ENCODE peak calls at places on chromosomes 16 and 17, in five cellular contexts. T is SK-N-SH, O is cardiac fibroblast, M is fibroblast of pulmonary artery, K is astrocyte. U is an unnamed sample.

GRCh38 chr17:75633484-75634375 is 496 bp downstream of the SMIM5 start:
- DNase-seq in O (peak), M (peak), T (peak), K (peak), U (peak)

GRCh38 chr16:52078716-52079655 is 468.0 kb downstream of the TOX3 start:
- DNase-seq in O (no peak), K (no peak), M (no peak), T (no peak), U (no peak)

GRCh38 chr16:47461598-47462266 is 601 bp downstream of the PHKB start:
- DNase-seq in M (peak), T (peak), K (peak), O (peak), U (peak)

GRCh38 chr16:63530208-63530607 is 1494.0 kb upstream of the CDH8 start:
- DNase-seq in K (no peak), T (no peak), O (peak), M (peak), U (no peak)

GRCh38 chr17:324151-324571 is 28.4 kb downstream of the RPH3AL start:
- DNase-seq in T (no peak), O (no peak), K (no peak), M (no peak), U (no peak)

GRCh38 chr17:4986403-4986802 is 1.1 kb downstream of the CAMTA2 start:
- DNase-seq in O (peak), T (no peak), M (no peak), K (no peak), U (peak)

GRCh38 chr17:10743316-10744009 is 13.6 kb upstream of the TMEM220 start:
- DNase-seq in T (no peak), O (peak), K (peak), M (peak), U (peak)

GRCh38 chr17:42421479-42422332 is 1.4 kb downstream of the CAVIN1 start:
- DNase-seq in K (peak), O (peak), T (peak), M (peak), U (peak)

GRCh38 chr17:43316522-43317142 is 82.2 kb upstream of the ARL4D start:
- DNase-seq in M (no peak), O (no peak), K (no peak), T (no peak), U (no peak)

GRCh38 chr16:74984194-74984669 is 691 bp downstream of the WDR59 start:
- DNase-seq in T (no peak), M (peak), O (peak), K (no peak), U (peak)

GRCh38 chr17:66542183-66542966 is 240.0 kb downstream of the PRKCA start:
- DNase-seq in O (peak), M (peak), K (peak), T (peak), U (peak)

GRCh38 chr16:80034948-80035700 is 434.6 kb upstream of the MAF start:
- DNase-seq in O (no peak), T (no peak), M (no peak), K (no peak), U (no peak)

GRCh38 chr16:67311607-67312449 is 14.7 kb downstream of the KCTD19 start:
- DNase-seq in T (peak), O (peak), M (peak), K (peak), U (peak)

GRCh38 chr16:11156401-11156800 is 99.6 kb downstream of the SOCS1 start:
- DNase-seq in T (no peak), K (no peak), O (no peak), M (no peak), U (no peak)

GRCh38 chr16:10988164-10988803 is 43.9 kb downstream of the CLEC16A start:
- DNase-seq in O (no peak), T (no peak), K (no peak), M (no peak), U (no peak)

GRCh38 chr17:1038459-1039118 is 41.7 kb downstream of the TIMM22 start:
- DNase-seq in K (no peak), T (no peak), M (no peak), O (no peak), U (no peak)

GRCh38 chr16:4317471-4318170 is 1.8 kb downstream of the GLIS2 start:
- DNase-seq in O (peak), K (peak), M (no peak), T (no peak), U (no peak)

GRCh38 chr16:66851166-66851964 is 7.2 kb downstream of the CA7 start:
- DNase-seq in O (no peak), T (peak), M (no peak), K (no peak), U (no peak)

GRCh38 chr17:17781591-17782424 is 55.0 kb downstream of the SREBF1 start:
- DNase-seq in M (peak), O (peak), T (peak), K (peak), U (peak)

GRCh38 chr17:62101090-62101489 is 36.0 kb upstream of the MED13 start:
- DNase-seq in O (no peak), K (no peak), M (no peak), T (no peak), U (no peak)

GRCh38 chr16:65318138-65318537 is 196.3 kb upstream of the CDH11 start:
- DNase-seq in O (no peak), M (no peak), K (no peak), T (peak), U (no peak)

GRCh38 chr17:6162892-6163291 is 92.7 kb downstream of the WSCD1 start:
- DNase-seq in T (no peak), O (no peak), M (no peak), K (no peak), U (no peak)

GRCh38 chr16:11386791-11387546 is 41.7 kb downstream of the RMI2 start:
- DNase-seq in O (peak), M (peak), T (no peak), K (no peak), U (no peak)

GRCh38 chr17:18142417-18142816 is 33.9 kb downstream of the MYO15A start:
- DNase-seq in M (no peak), O (no peak), T (no peak), K (no peak), U (no peak)

GRCh38 chr17:19703776-19704371 is 12.5 kb downstream of the SLC47A2 start:
- DNase-seq in T (peak), O (no peak), M (no peak), K (no peak), U (no peak)

GRCh38 chr16:77070683-77071082 is 120.3 kb upstream of the MON1B start:
- DNase-seq in O (no peak), K (no peak), M (no peak), T (no peak), U (no peak)

GRCh38 chr16:24781256-24781655 is 51.8 kb downstream of the TNRC6A start:
- DNase-seq in O (no peak), T (no peak), M (no peak), K (no peak), U (no peak)

GRCh38 chr17:14790518-14790917 is 474.6 kb downstream of the PMP22 start:
- DNase-seq in K (no peak), O (peak), M (peak), T (no peak), U (peak)

GRCh38 chr17:30520436-30520835 is 43.2 kb downstream of the GOSR1 start:
- DNase-seq in M (peak), T (no peak), O (peak), K (peak), U (peak)

GRCh38 chr16:86189934-86190333 is 291.0 kb downstream of the IRF8 start:
- DNase-seq in O (no peak), M (no peak), T (no peak), K (no peak), U (no peak)

GRCh38 chr16:22321340-22322001 is 24.3 kb downstream of the POLR3E start:
- DNase-seq in T (peak), O (peak), M (peak), K (peak), U (peak)

DNA sequence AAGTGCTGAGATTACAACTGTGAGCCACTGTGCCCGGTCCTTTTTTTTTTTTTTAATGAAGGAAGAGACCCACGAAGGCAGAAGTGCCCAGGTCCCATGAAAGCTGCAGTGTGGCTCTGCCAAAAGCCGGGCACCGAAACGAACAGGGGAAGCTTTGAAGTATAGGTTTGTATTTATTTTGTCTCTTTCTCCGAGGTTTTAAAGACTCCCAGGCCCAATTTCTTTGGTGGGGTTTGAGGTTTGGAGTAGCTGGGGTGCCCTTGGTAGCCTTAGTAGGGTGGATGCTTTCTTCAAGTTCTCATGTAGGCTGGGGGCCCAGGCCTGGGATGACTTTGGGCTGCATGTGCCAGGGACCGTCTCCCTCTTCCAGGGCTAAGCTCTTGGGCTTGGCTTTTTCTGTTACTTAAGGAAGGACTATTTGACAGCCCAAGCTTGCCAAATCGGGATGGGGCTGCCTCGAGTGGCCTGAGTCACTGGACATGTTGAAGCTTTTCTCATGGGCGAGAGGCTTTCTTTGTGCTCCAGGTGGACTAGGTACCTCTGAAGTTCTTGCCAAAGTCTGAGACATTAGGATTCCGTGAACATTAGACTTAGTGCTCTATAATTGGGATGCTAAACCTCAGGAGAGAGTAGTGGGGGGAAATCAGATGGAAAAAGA is 66.3 kb downstream of the WIPI1 start:
- DNase-seq in T (no peak), M (no peak), O (no peak), K (peak), U (peak)
- H3K4me3 ChIP-seq in T (no peak), M (no peak), O (no peak), K (no peak), U (no peak)

GRCh38 chr17:64783556-64784352 is 121.6 kb upstream of the SMURF2 start:
- DNase-seq in T (no peak), O (no peak), M (no peak), K (no peak), U (no peak)

GRCh38 chr17:64781013-64781392 is 118.9 kb upstream of the SMURF2 start:
- DNase-seq in T (peak), K (no peak), M (no peak), O (no peak), U (no peak)

GRCh38 chr17:64781394-64781793 is 119.3 kb upstream of the SMURF2 start:
- DNase-seq in O (peak), M (no peak), K (peak), T (peak), U (no peak)

GRCh38 chr17:64780096-64781012 is 118.2 kb upstream of the SMURF2 start:
- DNase-seq in K (peak), O (no peak), T (peak), M (no peak), U (no peak)

GRCh38 chr17:64781810-64782555 is 119.9 kb upstream of the SMURF2 start:
- DNase-seq in K (no peak), M (no peak), T (no peak), O (no peak), U (no peak)
- TF ChIP-seq CTCF in K (no peak), M (no peak), T (no peak), O (no peak), U (no peak)

DNA sequence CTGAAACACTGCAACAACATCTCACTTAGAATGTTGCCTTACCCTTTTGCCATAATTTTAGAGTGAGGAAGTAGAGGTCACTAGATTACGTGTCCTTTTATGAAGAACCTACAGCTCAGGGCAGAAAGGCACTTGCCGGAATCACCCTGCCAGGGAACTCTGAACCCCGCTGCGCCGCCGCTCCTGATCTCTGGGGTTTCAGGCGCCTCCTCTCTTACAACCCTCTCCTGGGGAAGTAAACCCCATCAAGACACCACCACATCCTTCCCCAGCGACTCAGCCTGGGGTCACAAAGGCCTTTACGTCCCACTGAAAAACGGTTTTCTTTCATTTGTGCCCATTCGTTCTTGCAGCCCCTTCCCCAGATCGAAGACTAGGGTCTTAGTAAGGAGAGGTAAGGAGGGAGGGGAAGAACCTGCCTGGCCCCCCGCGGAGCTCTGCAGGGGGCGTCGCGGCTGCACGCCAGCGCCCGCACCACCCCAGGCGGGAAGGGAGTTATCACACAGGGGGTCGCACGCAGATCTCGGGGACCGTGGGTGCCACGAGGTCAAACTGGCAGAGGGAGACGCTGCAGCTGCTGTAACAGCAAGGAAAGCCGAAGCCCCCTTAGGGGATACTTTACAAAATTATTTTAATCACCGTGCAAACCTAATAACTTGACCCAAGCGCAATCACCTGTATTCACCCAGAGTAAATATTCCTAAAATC is 1.0 kb upstream of the HLF start:
- DNase-seq in T (peak), M (no peak), K (no peak), O (no peak), U (no peak)
- H3K4me3 ChIP-seq in T (peak), M (no peak), K (no peak), O (no peak), U (no peak)

GRCh38 chr16:57723170-57723569 is 12.4 kb upstream of the KATNB1 start:
- DNase-seq in K (no peak), O (peak), M (peak), T (no peak), U (peak)
- TF ChIP-seq CTCF in K (no peak), O (peak), M (peak), T (peak), U (peak)

DNA sequence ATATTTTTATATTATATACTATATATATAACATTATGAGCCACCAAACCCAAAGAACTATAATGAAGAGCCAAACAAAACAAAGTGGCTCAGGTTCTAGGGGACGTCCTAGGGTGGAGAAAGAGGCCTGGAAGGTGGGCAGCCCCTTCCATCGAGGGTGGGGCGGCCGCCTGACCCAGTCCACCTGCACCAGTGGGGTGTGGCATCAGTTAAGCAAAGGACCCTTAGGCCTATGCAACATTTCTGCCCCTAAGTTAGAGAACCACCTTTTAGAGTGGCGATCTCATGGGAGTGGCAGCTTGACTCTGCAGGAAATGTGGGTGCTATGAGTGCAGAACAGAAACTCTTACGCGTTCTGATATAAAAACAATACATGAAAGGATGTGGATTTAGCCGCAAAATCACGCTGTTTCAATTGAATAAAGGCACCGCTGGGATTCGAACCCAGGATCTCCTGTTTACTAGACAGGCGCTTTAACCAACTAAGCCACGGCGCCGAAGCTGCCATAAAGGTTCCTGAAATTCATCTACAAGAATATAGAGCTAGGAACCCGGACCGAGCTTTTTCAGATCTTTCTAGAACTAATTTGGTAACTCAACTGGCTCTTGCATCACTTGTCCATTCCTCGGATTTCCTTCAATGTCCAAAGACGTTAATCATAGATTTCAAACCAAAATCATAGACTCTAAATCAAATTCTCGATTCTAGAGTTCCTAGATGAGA is 15.6 kb upstream of the AURKB start:
- DNase-seq in M (peak), T (no peak), K (peak), O (peak), U (peak)
- H3K4me3 ChIP-seq in M (peak), T (peak), K (peak), O (no peak), U (peak)

DNA sequence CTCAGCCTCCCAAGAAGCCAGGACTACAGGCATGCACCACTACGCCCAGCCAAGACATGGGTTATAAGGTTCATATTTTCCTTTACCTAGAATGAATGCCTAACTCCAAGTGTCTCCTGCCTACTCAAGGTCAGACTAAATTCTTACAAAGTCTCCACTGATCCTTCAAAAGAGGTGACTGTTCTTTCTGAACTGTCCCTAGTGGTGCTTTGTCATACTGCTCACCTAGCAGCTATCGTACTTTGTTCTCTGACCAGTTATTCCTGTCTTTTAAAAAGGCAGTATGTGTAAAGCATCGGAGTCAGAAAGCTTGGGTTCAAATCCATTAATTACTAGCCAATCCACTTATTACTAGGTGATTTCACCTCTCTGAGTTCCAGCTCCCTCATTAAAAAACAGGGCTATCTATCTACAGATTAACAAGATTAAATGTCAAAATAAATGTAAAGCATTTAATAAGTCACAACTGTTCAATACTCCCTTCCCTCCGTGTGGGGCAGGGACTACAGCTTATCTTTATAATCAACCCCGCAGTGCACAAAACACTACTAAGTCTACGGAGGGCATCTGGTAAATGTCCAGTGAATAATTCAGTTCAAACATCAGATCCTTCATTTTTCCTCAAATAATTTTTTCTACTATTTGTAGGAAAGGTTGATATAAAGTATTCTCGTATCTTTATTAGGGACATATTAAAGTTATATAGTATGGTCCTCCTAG is 20.0 kb upstream of the ITGA2B start:
- DNase-seq in M (no peak), O (no peak), K (no peak), T (peak), U (no peak)
- TF ChIP-seq CTCF in M (no peak), O (peak), K (no peak), T (no peak), U (no peak)

DNA sequence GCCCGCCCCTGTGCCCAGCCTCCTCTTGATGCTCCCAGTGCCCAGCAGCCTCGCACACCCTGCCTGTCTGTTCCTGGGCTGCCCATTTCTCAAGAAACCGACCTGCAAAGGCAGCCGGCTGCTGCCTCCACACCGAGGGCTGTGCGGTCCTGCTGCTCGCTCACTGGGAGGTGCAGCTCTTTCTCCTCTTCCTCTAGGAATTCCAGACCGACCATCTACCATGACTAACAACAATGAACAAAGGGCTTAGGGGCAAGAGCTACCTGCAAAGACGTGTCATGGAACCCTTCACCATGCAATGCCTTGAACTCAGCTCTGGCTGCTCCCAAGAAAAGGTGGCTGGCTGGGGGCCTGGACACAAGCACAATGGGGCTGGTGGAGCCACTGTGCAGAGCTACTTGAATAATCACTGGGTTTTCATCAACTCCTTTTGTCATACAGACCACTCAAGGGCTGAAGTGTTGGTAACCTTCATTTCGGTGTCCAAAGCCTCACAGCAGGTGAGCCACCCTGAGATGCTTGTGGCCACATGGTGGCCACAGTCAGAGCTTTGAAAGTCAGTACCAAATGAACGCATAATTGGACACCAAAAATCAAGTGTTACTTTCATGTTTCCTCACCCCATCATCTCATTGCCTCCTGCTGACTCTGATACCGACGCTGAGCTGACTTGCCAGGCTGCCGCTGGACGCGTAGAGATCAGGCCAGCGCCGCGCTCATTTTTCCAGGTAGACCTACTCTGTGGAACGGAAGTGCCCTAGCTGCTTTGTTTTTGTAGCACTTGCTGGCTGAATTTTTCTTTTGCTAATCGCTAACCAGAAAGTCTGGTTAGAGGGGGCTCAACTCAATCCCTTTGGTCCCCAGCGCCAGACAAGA is 19.8 kb downstream of the CYB561 start:
- DNase-seq in T (no peak), O (no peak), M (no peak), K (no peak), U (no peak)
- H3K4me3 ChIP-seq in T (no peak), O (no peak), M (no peak), K (no peak), U (no peak)

GRCh38 chr17:29126268-29126923 is 53.8 kb downstream of the MYO18A start:
- DNase-seq in O (no peak), M (no peak), T (no peak), K (no peak), U (no peak)
- TF ChIP-seq CTCF in O (no peak), M (no peak), T (no peak), K (no peak), U (no peak)

GRCh38 chr17:40112191-40112590 is 9.6 kb upstream of the MSL1 start:
- DNase-seq in T (no peak), K (no peak), O (no peak), M (no peak), U (no peak)
- H3K4me3 ChIP-seq in T (no peak), K (no peak), O (no peak), M (no peak), U (no peak)

GRCh38 chr16:71542377-71542776 is 16.2 kb downstream of the CHST4 start:
- DNase-seq in K (no peak), O (peak), M (peak), T (peak), U (peak)
- TF ChIP-seq CTCF in K (peak), O (peak), M (peak), T (peak), U (peak)

U was measured in fibroblast of mammary gland.